ENCODE peak calls at places on chromosome 9, in nine cellular contexts. One of them, this sample, is unnamed.

GRCh38 chr9:109213300-109214121 is 46.5 kb upstream of the FRRS1L start:
- DNase-seq in H9: no peak
- DNase-seq in sigmoid colon: no peak
- DNase-seq in esophagus squamous epithelium: no peak
- DNase-seq in heart left ventricle: no peak
- DNase-seq in transverse colon: no peak
- DNase-seq in AG10803: no peak
- DNase-seq in AG09309: no peak
- DNase-seq in HFF-Myc: no peak
- DNase-seq in this sample: no peak

GRCh38 chr9:130981002-130981760 is 27.8 kb upstream of the LAMC3 start:
- DNase-seq in H9: no peak
- DNase-seq in sigmoid colon: no peak
- DNase-seq in esophagus squamous epithelium: no peak
- DNase-seq in heart left ventricle: no peak
- DNase-seq in transverse colon: no peak
- DNase-seq in AG10803: no peak
- DNase-seq in AG09309: no peak
- DNase-seq in HFF-Myc: no peak
- DNase-seq in this sample: no peak

GRCh38 chr9:69573666-69574456 is 98.3 kb downstream of the APBA1 start:
- DNase-seq in H9: no peak
- DNase-seq in sigmoid colon: no peak
- DNase-seq in esophagus squamous epithelium: no peak
- DNase-seq in heart left ventricle: no peak
- DNase-seq in transverse colon: no peak
- DNase-seq in AG10803: peak; percentile 39
- DNase-seq in AG09309: no peak
- DNase-seq in HFF-Myc: no peak
- DNase-seq in this sample: no peak

GRCh38 chr9:13485068-13485596 is 205.6 kb upstream of the MPDZ start:
- DNase-seq in H9: no peak
- DNase-seq in sigmoid colon: peak; percentile 91
- DNase-seq in esophagus squamous epithelium: no peak
- DNase-seq in heart left ventricle: peak; percentile 32
- DNase-seq in transverse colon: peak; percentile 14
- DNase-seq in AG10803: peak; percentile 83
- DNase-seq in AG09309: peak; percentile 24
- DNase-seq in HFF-Myc: no peak
- DNase-seq in this sample: no peak

GRCh38 chr9:105637787-105638395 is 24.4 kb upstream of the TAL2 start:
- DNase-seq in H9: no peak
- DNase-seq in sigmoid colon: no peak
- DNase-seq in esophagus squamous epithelium: no peak
- DNase-seq in heart left ventricle: no peak
- DNase-seq in transverse colon: no peak
- DNase-seq in AG10803: peak; percentile 4
- DNase-seq in AG09309: no peak
- DNase-seq in HFF-Myc: no peak
- DNase-seq in this sample: no peak

GRCh38 chr9:85332487-85332886 is 409.3 kb downstream of the AGTPBP1 start:
- DNase-seq in H9: peak; percentile 75
- DNase-seq in sigmoid colon: no peak
- DNase-seq in esophagus squamous epithelium: no peak
- DNase-seq in heart left ventricle: no peak
- DNase-seq in transverse colon: no peak
- DNase-seq in AG10803: no peak
- DNase-seq in AG09309: no peak
- DNase-seq in HFF-Myc: no peak
- DNase-seq in this sample: no peak

GRCh38 chr9:4581861-4582565 is 80.1 kb upstream of the PLPP6 start:
- DNase-seq in H9: no peak
- DNase-seq in sigmoid colon: no peak
- DNase-seq in esophagus squamous epithelium: no peak
- DNase-seq in heart left ventricle: no peak
- DNase-seq in transverse colon: no peak
- DNase-seq in AG10803: no peak
- DNase-seq in AG09309: no peak
- DNase-seq in HFF-Myc: no peak
- DNase-seq in this sample: no peak

GRCh38 chr9:114161518-114161917 is 6.2 kb downstream of the COL27A1 start:
- DNase-seq in H9: no peak
- DNase-seq in sigmoid colon: no peak
- DNase-seq in esophagus squamous epithelium: no peak
- DNase-seq in heart left ventricle: peak; percentile 55
- DNase-seq in transverse colon: no peak
- DNase-seq in AG10803: no peak
- DNase-seq in AG09309: no peak
- DNase-seq in HFF-Myc: no peak
- DNase-seq in this sample: no peak

GRCh38 chr9:128420060-128420650 is 502 bp upstream of the CERCAM start:
- DNase-seq in H9: no peak
- DNase-seq in sigmoid colon: peak; percentile 87
- DNase-seq in esophagus squamous epithelium: no peak
- DNase-seq in heart left ventricle: peak; percentile 87
- DNase-seq in transverse colon: peak; percentile 74
- DNase-seq in AG10803: peak; percentile 54
- DNase-seq in AG09309: no peak
- DNase-seq in HFF-Myc: no peak
- DNase-seq in this sample: peak; percentile 94

GRCh38 chr9:92896037-92896436 is 18.2 kb upstream of the ZNF484 start:
- DNase-seq in H9: no peak
- DNase-seq in sigmoid colon: no peak
- DNase-seq in esophagus squamous epithelium: no peak
- DNase-seq in heart left ventricle: no peak
- DNase-seq in transverse colon: no peak
- DNase-seq in AG10803: no peak
- DNase-seq in AG09309: no peak
- DNase-seq in HFF-Myc: no peak
- DNase-seq in this sample: no peak

DNA sequence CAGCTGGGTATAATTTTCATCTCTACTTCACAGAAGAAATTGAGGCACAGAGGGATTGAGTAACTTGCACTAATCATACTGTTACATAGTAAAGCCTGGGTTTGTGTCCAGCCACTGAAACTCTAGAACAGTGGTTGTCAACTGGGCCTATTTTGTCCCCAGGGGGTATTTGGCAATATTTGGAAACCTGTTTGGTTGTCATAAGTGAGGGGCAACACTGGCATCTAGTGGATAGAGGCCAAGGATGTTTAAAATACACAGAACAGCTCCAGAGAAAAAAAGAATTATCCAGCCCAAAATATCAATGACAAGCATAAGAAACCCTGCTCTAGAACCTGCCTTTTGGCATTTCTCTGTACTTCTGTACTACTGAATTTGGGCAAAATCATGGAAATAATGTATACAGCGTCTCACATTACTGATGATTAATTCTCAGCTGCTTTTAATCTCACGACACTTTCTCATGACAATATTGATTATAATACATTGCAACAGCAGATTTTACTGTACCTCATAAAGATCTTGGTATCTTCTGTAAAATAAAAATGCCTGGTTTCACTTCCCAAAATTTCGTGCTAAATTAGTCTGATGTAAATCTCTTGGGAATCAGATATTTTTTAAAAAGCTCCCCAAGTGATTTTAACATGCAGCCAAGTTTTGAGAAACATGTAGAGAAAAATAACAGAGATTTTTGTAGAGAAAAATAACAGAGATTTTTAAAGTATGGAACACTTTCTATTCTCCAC is 112.7 kb downstream of the RORB start:
- DNase-seq in H9: no peak
- DNase-seq in sigmoid colon: no peak
- DNase-seq in esophagus squamous epithelium: no peak
- DNase-seq in heart left ventricle: no peak
- DNase-seq in transverse colon: no peak
- DNase-seq in AG10803: no peak
- DNase-seq in AG09309: no peak
- DNase-seq in HFF-Myc: no peak
- DNase-seq in this sample: peak; percentile 53
- TF ChIP-seq CTCF in H9: peak; percentile 37
- TF ChIP-seq CTCF in sigmoid colon: no peak
- TF ChIP-seq CTCF in esophagus squamous epithelium: no peak
- TF ChIP-seq CTCF in heart left ventricle: no peak
- TF ChIP-seq CTCF in transverse colon: no peak
- TF ChIP-seq CTCF in AG10803: no peak
- TF ChIP-seq CTCF in AG09309: no peak
- TF ChIP-seq CTCF in HFF-Myc: no peak
- TF ChIP-seq CTCF in this sample: no peak

GRCh38 chr9:119368681-119369581 is at the start of gene BRINP1:
- DNase-seq in H9: peak; percentile 80
- DNase-seq in sigmoid colon: no peak
- DNase-seq in esophagus squamous epithelium: no peak
- DNase-seq in heart left ventricle: peak; percentile 66
- DNase-seq in transverse colon: no peak
- DNase-seq in AG10803: peak; percentile 19
- DNase-seq in AG09309: no peak
- DNase-seq in HFF-Myc: no peak
- DNase-seq in this sample: no peak

GRCh38 chr9:119368179-119368578 is 1.1 kb downstream of the BRINP1 start:
- DNase-seq in H9: no peak
- DNase-seq in sigmoid colon: no peak
- DNase-seq in esophagus squamous epithelium: no peak
- DNase-seq in heart left ventricle: no peak
- DNase-seq in transverse colon: no peak
- DNase-seq in AG10803: no peak
- DNase-seq in AG09309: no peak
- DNase-seq in HFF-Myc: no peak
- DNase-seq in this sample: no peak

GRCh38 chr9:119366909-119367690 is 2.1 kb downstream of the BRINP1 start:
- DNase-seq in H9: no peak
- DNase-seq in sigmoid colon: no peak
- DNase-seq in esophagus squamous epithelium: no peak
- DNase-seq in heart left ventricle: no peak
- DNase-seq in transverse colon: no peak
- DNase-seq in AG10803: no peak
- DNase-seq in AG09309: no peak
- DNase-seq in HFF-Myc: no peak
- DNase-seq in this sample: no peak

GRCh38 chr9:119369670-119370366 is 583 bp upstream of the BRINP1 start:
- DNase-seq in H9: no peak
- DNase-seq in sigmoid colon: no peak
- DNase-seq in esophagus squamous epithelium: no peak
- DNase-seq in heart left ventricle: no peak
- DNase-seq in transverse colon: no peak
- DNase-seq in AG10803: no peak
- DNase-seq in AG09309: no peak
- DNase-seq in HFF-Myc: no peak
- DNase-seq in this sample: no peak

GRCh38 chr9:119365291-119366027 is 3.8 kb downstream of the BRINP1 start:
- DNase-seq in H9: peak; percentile 87
- DNase-seq in sigmoid colon: no peak
- DNase-seq in esophagus squamous epithelium: no peak
- DNase-seq in heart left ventricle: no peak
- DNase-seq in transverse colon: no peak
- DNase-seq in AG10803: peak; percentile 18
- DNase-seq in AG09309: no peak
- DNase-seq in HFF-Myc: no peak
- DNase-seq in this sample: peak; percentile 9
- TF ChIP-seq CTCF in H9: peak; percentile 92
- TF ChIP-seq CTCF in sigmoid colon: no peak
- TF ChIP-seq CTCF in esophagus squamous epithelium: no peak
- TF ChIP-seq CTCF in heart left ventricle: peak; percentile 55
- TF ChIP-seq CTCF in transverse colon: peak; percentile 33
- TF ChIP-seq CTCF in AG10803: peak; percentile 65
- TF ChIP-seq CTCF in AG09309: peak; percentile 60
- TF ChIP-seq CTCF in HFF-Myc: peak; percentile 33
- TF ChIP-seq CTCF in this sample: no peak

DNA sequence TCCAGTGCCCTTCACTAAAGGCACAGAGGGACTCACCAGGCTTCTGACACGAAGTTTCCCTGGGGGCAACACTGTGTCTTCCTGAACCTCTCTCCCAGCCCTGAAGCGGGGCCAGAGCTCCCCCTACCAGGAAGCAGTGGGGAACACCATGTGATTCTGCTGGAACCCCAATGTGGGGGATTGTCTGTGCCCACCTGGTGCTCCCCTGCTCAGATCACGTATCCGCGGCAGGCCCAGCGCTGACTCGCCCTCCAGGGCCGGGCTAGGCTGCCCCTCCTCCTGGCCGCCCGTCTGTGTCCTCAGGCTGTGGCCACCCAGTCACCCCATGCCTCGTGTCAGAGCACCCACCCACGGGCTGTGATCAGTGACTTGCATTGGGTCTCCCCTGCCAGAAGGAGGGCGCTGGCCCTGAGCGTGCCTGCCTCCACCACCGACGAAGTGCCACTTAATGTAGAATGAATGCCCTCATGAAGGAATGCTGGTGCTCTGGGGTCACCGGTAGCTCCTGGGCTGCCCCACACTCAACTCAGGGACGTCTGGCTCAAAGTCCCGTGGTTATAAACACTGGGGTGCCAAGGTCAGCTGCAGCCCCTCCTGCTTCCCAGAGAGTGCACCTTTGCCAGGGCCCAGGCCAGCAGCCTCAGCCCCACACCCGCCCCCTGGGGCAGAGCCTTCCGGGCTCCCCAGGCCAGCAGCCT is 22.1 kb downstream of the SARDH start:
- DNase-seq in H9: peak; percentile 55
- DNase-seq in sigmoid colon: peak; percentile 61
- DNase-seq in esophagus squamous epithelium: no peak
- DNase-seq in heart left ventricle: peak; percentile 61
- DNase-seq in transverse colon: no peak
- DNase-seq in AG10803: no peak
- DNase-seq in AG09309: no peak
- DNase-seq in HFF-Myc: no peak
- DNase-seq in this sample: no peak
- TF ChIP-seq CTCF in H9: peak; percentile 70
- TF ChIP-seq CTCF in sigmoid colon: no peak
- TF ChIP-seq CTCF in esophagus squamous epithelium: no peak
- TF ChIP-seq CTCF in heart left ventricle: peak; percentile 53
- TF ChIP-seq CTCF in transverse colon: no peak
- TF ChIP-seq CTCF in AG10803: peak; percentile 13
- TF ChIP-seq CTCF in AG09309: peak; percentile 26
- TF ChIP-seq CTCF in HFF-Myc: peak; percentile 55
- TF ChIP-seq CTCF in this sample: no peak

GRCh38 chr9:88075966-88076285 is 62.3 kb downstream of the SPATA31C2 start:
- DNase-seq in H9: no peak
- DNase-seq in sigmoid colon: no peak
- DNase-seq in esophagus squamous epithelium: no peak
- DNase-seq in heart left ventricle: no peak
- DNase-seq in transverse colon: no peak
- DNase-seq in AG10803: no peak
- DNase-seq in AG09309: no peak
- DNase-seq in HFF-Myc: no peak
- DNase-seq in this sample: no peak

GRCh38 chr9:88074931-88075330 is 63.3 kb downstream of the SPATA31C2 start:
- DNase-seq in H9: no peak
- DNase-seq in sigmoid colon: no peak
- DNase-seq in esophagus squamous epithelium: no peak
- DNase-seq in heart left ventricle: no peak
- DNase-seq in transverse colon: no peak
- DNase-seq in AG10803: no peak
- DNase-seq in AG09309: no peak
- DNase-seq in HFF-Myc: no peak
- DNase-seq in this sample: no peak

GRCh38 chr9:88077071-88077617 is 61.1 kb downstream of the SPATA31C2 start:
- DNase-seq in H9: no peak
- DNase-seq in sigmoid colon: no peak
- DNase-seq in esophagus squamous epithelium: no peak
- DNase-seq in heart left ventricle: no peak
- DNase-seq in transverse colon: no peak
- DNase-seq in AG10803: no peak
- DNase-seq in AG09309: no peak
- DNase-seq in HFF-Myc: no peak
- DNase-seq in this sample: no peak

GRCh38 chr9:88072831-88073365 is 65.4 kb downstream of the SPATA31C2 start:
- DNase-seq in H9: no peak
- DNase-seq in sigmoid colon: no peak
- DNase-seq in esophagus squamous epithelium: no peak
- DNase-seq in heart left ventricle: no peak
- DNase-seq in transverse colon: no peak
- DNase-seq in AG10803: no peak
- DNase-seq in AG09309: no peak
- DNase-seq in HFF-Myc: no peak
- DNase-seq in this sample: no peak

GRCh38 chr9:88076286-88077070 is 61.8 kb downstream of the SPATA31C2 start:
- DNase-seq in H9: peak; percentile 79
- DNase-seq in sigmoid colon: peak; percentile 88
- DNase-seq in esophagus squamous epithelium: no peak
- DNase-seq in heart left ventricle: peak; percentile 86
- DNase-seq in transverse colon: peak; percentile 91
- DNase-seq in AG10803: peak; percentile 66
- DNase-seq in AG09309: no peak
- DNase-seq in HFF-Myc: no peak
- DNase-seq in this sample: no peak
- TF ChIP-seq CTCF in H9: peak; percentile 11
- TF ChIP-seq CTCF in sigmoid colon: peak; percentile 12
- TF ChIP-seq CTCF in esophagus squamous epithelium: no peak
- TF ChIP-seq CTCF in heart left ventricle: no peak
- TF ChIP-seq CTCF in transverse colon: peak; percentile 24
- TF ChIP-seq CTCF in AG10803: no peak
- TF ChIP-seq CTCF in AG09309: peak; percentile 38
- TF ChIP-seq CTCF in HFF-Myc: no peak
- TF ChIP-seq CTCF in this sample: no peak

This sample was measured in B cell.